ENCODE peak calls at places on chromosomes 3 and 15, in seven cellular contexts. J, M, O, G, Z, U and W are unnamed samples.
A peak's percentile ranks its signal among the peaks of the same experiment; 100 is the strongest.

GRCh38 chr15:93088200-93088980 is 621 bp downstream of the RGMA start:
- DNase-seq in J (no peak), M (no peak), O (no peak), G (no peak), Z (no peak), U (peak; percentile 83), W (no peak)

GRCh38 chr3:187227658-187228258 is 30.5 kb downstream of the RTP1 start:
- DNase-seq in J (no peak), M (no peak), O (no peak), G (no peak), Z (no peak), U (no peak), W (peak; percentile 84)

GRCh38 chr3:118801899-118802298 is 232.7 kb downstream of the IGSF11 start:
- DNase-seq in J (no peak), M (no peak), O (no peak), G (no peak), Z (no peak), U (no peak), W (no peak)

GRCh38 chr3:20648294-20648693 is 462.3 kb upstream of the SGO1 start:
- DNase-seq in J (no peak), M (no peak), O (no peak), G (no peak), Z (no peak), U (no peak), W (peak; percentile 59)

GRCh38 chr15:75648156-75649000 is 666 bp downstream of the SNX33 start:
- DNase-seq in J (peak; percentile 68), M (no peak), O (peak; percentile 51), G (no peak), Z (no peak), U (peak; percentile 87), W (no peak)

GRCh38 chr3:9793161-9793781 is 389 bp downstream of the ARPC4 start:
- DNase-seq in J (peak; percentile 93), M (no peak), O (peak; percentile 50), G (no peak), Z (peak; percentile 57), U (no peak), W (peak; percentile 26)

GRCh38 chr3:126355777-126356372 is 1.3 kb downstream of the KLF15 start:
- DNase-seq in J (peak; percentile 94), M (peak; percentile 99), O (peak; percentile 93), G (peak; percentile 41), Z (peak; percentile 58), U (peak; percentile 98), W (no peak)

GRCh38 chr3:8840556-8840955 is 71.1 kb upstream of the OXTR start:
- DNase-seq in J (no peak), M (no peak), O (no peak), G (no peak), Z (no peak), U (no peak), W (no peak)

GRCh38 chr3:18443670-18444596 is 18.8 kb upstream of the SATB1 start:
- DNase-seq in J (no peak), M (peak; percentile 79), O (no peak), G (no peak), Z (no peak), U (peak; percentile 81), W (peak; percentile 24)

GRCh38 chr3:114627760-114628159 is 333.9 kb downstream of the TIGIT start:
- DNase-seq in J (no peak), M (no peak), O (no peak), G (no peak), Z (no peak), U (no peak), W (no peak)

GRCh38 chr15:68275165-68275746 is 2.3 kb upstream of the FEM1B start:
- DNase-seq in J (no peak), M (no peak), O (peak; percentile 75), G (no peak), Z (no peak), U (no peak), W (peak; percentile 78)

GRCh38 chr3:13016083-13016725 is 57.0 kb downstream of the IQSEC1 start:
- DNase-seq in J (no peak), M (no peak), O (peak; percentile 48), G (no peak), Z (peak; percentile 92), U (peak; percentile 83), W (no peak)

GRCh38 chr3:43999920-44000319 is 241.8 kb upstream of the TOPAZ1 start:
- DNase-seq in J (no peak), M (no peak), O (no peak), G (no peak), Z (peak; percentile 11), U (no peak), W (no peak)

GRCh38 chr3:44000586-44000985 is 241.1 kb upstream of the TOPAZ1 start:
- DNase-seq in J (no peak), M (no peak), O (no peak), G (no peak), Z (peak; percentile 13), U (no peak), W (peak; percentile 70)

GRCh38 chr3:43998841-43999805 is 242.6 kb upstream of the TOPAZ1 start:
- DNase-seq in J (no peak), M (no peak), O (no peak), G (no peak), Z (peak; percentile 92), U (peak; percentile 74), W (no peak)

GRCh38 chr3:43998374-43998840 is 243.3 kb upstream of the TOPAZ1 start:
- DNase-seq in J (no peak), M (no peak), O (no peak), G (no peak), Z (peak; percentile 44), U (peak; percentile 79), W (no peak)

GRCh38 chr3:44001072-44001471 is 240.6 kb upstream of the TOPAZ1 start:
- DNase-seq in J (no peak), M (no peak), O (no peak), G (no peak), Z (no peak), U (no peak), W (peak; percentile 45)
- H3K4me3 ChIP-seq in J (no peak overlapping the region), M (no peak overlapping the region), O (no peak overlapping the region), G (no peak overlapping the region), Z (peak overlapping the region; percentile 93), U (no peak overlapping the region), W (no peak overlapping the region)

GRCh38 chr15:63353887-63354286 is 27.8 kb downstream of the CA12 start:
- DNase-seq in J (no peak), M (no peak), O (no peak), G (no peak), Z (no peak), U (no peak), W (no peak)

GRCh38 chr15:63357061-63357460 is 24.6 kb downstream of the CA12 start:
- DNase-seq in J (no peak), M (no peak), O (no peak), G (no peak), Z (no peak), U (no peak), W (no peak)

GRCh38 chr15:63353261-63353660 is 28.4 kb downstream of the CA12 start:
- DNase-seq in J (no peak), M (no peak), O (no peak), G (no peak), Z (no peak), U (no peak), W (no peak)

GRCh38 chr15:63352808-63353207 is 28.8 kb downstream of the CA12 start:
- DNase-seq in J (no peak), M (no peak), O (no peak), G (no peak), Z (no peak), U (no peak), W (no peak)

DNA sequence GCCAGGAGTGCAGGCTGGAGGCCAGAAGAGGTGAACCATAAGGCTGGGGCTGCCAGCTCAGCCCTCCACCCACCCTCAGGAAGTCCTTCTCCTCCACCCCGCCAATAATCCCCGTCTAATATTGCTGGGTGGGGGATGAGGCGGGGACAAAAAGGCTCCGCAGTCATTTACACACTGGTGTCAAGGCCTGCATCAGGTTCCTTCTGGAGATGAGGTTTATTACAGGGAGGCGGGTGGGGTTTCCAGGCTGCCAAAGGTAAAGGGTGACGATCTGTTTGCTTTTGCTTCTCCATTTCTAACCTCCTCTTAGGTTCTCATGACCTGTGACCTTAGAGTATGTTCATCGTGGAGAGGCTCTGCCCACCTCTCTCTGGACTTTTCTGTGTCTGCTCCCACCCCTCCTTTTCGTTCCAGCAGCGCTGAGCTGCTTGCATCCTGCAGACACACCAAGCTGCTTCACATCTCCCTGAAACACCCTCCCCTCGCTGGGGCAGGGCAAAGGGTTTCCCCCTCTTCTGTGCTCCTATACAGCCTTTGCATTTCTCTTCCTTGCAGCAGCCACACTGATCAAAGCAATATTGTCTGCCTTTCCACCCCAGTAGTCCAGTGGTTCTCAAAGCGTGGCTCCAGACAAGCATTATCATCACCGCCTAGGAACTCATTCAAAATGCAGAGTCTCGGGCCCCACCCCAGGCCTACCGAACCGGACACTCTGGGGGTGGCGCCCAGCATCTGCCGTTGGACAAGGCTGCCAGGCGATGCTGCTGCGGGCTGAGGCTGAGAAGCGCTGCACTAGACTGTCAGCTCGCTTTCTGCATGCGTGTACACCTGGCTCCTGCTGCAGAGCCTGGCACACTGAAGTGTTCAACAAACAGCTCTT is 26.6 kb downstream of the CA12 start:
- DNase-seq in J (no peak), M (no peak), O (no peak), G (no peak), Z (no peak), U (no peak), W (no peak)
- H3K4me1 ChIP-seq in J (peaks cover 6% of the 10 kb centered on the region), M (peaks cover 54% of the 10 kb centered on the region), O (no peaks in the 10 kb centered on the region), G (peaks cover 14% of the 10 kb centered on the region), Z (no peaks in the 10 kb centered on the region), U (no peaks in the 10 kb centered on the region), W (peaks cover under 1% of the 10 kb centered on the region)

DNA sequence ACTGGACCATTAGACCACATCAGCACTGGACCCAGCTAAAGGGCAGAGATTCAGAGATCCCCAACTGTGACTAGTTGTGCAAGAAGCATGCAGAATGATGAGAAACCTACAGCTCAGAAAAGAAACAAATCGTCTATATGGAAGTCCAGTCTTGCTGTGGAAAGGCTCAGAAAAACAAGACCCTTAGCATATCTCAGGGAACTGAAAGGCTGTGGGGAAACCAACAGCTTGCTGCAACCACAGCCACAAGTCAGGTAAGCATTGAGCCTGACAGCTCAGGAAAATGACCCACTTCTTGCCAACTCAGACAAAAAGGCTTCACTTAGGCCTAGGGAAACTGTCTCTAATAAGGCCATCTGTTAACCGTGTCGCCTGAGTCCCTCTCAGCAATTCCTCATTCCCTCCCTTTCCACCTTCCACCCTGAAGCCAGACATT is 145.6 kb downstream of the LSAMP start:
- DNase-seq in J (no peak), M (no peak), O (no peak), G (no peak), Z (no peak), U (no peak), W (no peak)
- H3K4me3 ChIP-seq in J (no peak overlapping the region), M (no peak overlapping the region), O (no peak overlapping the region), G (no peak overlapping the region), Z (no peak overlapping the region), U (no peak overlapping the region), W (no peak overlapping the region)

DNA sequence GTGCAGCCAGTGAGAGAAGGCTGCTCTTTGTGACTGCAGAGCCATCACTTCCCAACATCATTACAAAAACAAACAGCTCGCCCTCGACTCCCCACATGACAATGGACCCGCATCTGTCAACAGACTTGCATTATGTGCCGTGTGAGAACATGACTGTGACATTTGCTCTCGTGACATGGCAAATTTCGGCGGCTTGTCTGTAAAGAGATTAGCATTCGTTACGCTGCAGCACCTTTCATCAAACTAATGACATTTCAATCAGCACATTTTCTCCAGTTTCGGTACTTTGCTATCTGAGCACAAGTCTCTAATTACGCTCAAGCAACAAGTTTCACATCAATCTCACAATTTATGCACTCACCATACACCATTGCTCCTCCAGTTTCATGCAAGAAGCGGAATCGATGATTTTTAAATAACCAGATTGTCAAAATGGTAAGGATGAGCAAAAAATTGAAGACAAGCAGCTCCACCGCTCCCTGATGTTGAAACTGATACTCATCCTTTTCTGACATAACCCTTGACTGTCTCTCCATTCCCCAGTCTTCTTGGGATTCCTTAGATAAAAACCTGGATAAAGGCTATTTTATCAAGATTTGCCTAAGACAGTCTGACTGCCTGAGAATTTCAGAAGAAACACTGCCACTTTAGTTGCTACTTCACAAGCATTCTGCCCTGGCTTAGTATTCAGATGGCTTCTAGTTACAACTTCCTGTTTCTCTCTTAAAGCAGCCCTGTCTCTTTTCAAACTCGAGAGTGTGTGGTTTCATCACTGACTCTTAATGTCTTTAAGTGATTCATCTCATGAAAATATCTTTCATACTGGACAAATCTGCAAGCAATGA is at the start of gene SLC9A9:
- DNase-seq in J (no peak), M (no peak), O (no peak), G (no peak), Z (peak; percentile 75), U (no peak), W (peak; percentile 45)
- H3K4me1 ChIP-seq in J (no peaks in the 10 kb centered on the region), M (peaks cover 48% of the 10 kb centered on the region), O (no peaks in the 10 kb centered on the region), G (peaks cover 9% of the 10 kb centered on the region), Z (peaks cover 22% of the 10 kb centered on the region), U (peaks cover 2% of the 10 kb centered on the region), W (no peaks in the 10 kb centered on the region)